ENCODE peak calls at places on chromosomes 16 and 17, in ten cellular contexts. E is psoas muscle, Z is astrocyte of the spinal cord, X is breast epithelium, S is body of pancreas, B is stomach, N is foreskin fibroblast, W is progenitor cell of endocrine pancreas, P is GM13976, O is GM12864. D is an unnamed sample.

GRCh38 chr17:64020068-64020766 is at the start of gene ICAM2:
- DNase-seq in O (peak), W (no peak), S (peak), Z (no peak), X (peak), P (peak), E (peak), N (no peak), B (peak), D (peak)

GRCh38 chr17:17042851-17043667 is 802 bp downstream of the MPRIP start:
- DNase-seq in N (peak), W (no peak), B (no peak), Z (peak), X (no peak), P (no peak), O (no peak), S (no peak), E (no peak), D (no peak)

GRCh38 chr17:38958326-38958725 is 8.9 kb downstream of the FBXO47 start:
- DNase-seq in O (no peak), B (no peak), N (peak), W (no peak), S (no peak), X (no peak), P (no peak), Z (peak), E (no peak), D (no peak)

GRCh38 chr17:38745545-38745944 is 2.6 kb downstream of the PCGF2 start:
- DNase-seq in N (no peak), B (no peak), W (no peak), S (no peak), Z (no peak), P (no peak), E (no peak), X (no peak), O (no peak), D (no peak)

GRCh38 chr17:55053855-55054254 is 85.3 kb downstream of the STXBP4 start:
- DNase-seq in N (no peak), S (no peak), W (no peak), X (no peak), P (no peak), O (no peak), B (no peak), Z (peak), E (no peak), D (no peak)

GRCh38 chr17:62824290-62825135 is 16.4 kb upstream of the MARCHF10 start:
- DNase-seq in W (no peak), N (peak), S (no peak), P (no peak), B (no peak), E (no peak), X (no peak), Z (peak), O (no peak), D (no peak)

GRCh38 chr17:21029032-21029431 is 13.8 kb downstream of the USP22 start:
- DNase-seq in X (no peak), O (no peak), S (peak), W (no peak), E (peak), B (no peak), N (peak), P (peak), Z (peak), D (no peak)

GRCh38 chr17:42849451-42850157 is 1.4 kb upstream of the AOC3 start:
- DNase-seq in O (no peak), B (no peak), X (no peak), W (no peak), Z (no peak), P (no peak), S (no peak), E (no peak), N (no peak), D (no peak)

GRCh38 chr16:89971495-89972243 is 23.1 kb downstream of the DEF8 start:
- DNase-seq in X (no peak), E (no peak), O (no peak), N (peak), Z (peak), P (no peak), W (no peak), S (peak), B (no peak), D (no peak)

GRCh38 chr16:78249056-78249455 is 149.6 kb downstream of the WWOX start:
- DNase-seq in P (no peak), O (no peak), B (peak), W (no peak), E (no peak), S (peak), N (no peak), Z (no peak), X (no peak), D (no peak)

GRCh38 chr17:1474402-1475189 is 17.9 kb downstream of the MYO1C start:
- DNase-seq in E (no peak), W (no peak), N (no peak), X (no peak), O (peak), P (peak), S (no peak), B (no peak), Z (no peak), D (peak)

GRCh38 chr17:39208893-39209292 is 8.8 kb downstream of the RPL19 start:
- DNase-seq in E (no peak), B (peak), P (no peak), W (no peak), O (no peak), N (no peak), X (no peak), S (no peak), Z (no peak), D (peak)

GRCh38 chr17:951388-952132 is 28.0 kb downstream of the NXN start:
- DNase-seq in P (no peak), Z (peak), W (peak), O (no peak), X (peak), N (peak), E (peak), B (no peak), S (peak), D (no peak)

GRCh38 chr17:28916302-28916934 is 13.5 kb upstream of the DHRS13 start:
- DNase-seq in W (peak), P (peak), N (no peak), Z (peak), S (peak), X (no peak), B (peak), O (no peak), E (no peak), D (peak)

GRCh38 chr17:78231991-78232759 is 744 bp downstream of the TMEM235 start:
- DNase-seq in X (no peak), S (no peak), B (no peak), N (no peak), W (no peak), O (no peak), Z (no peak), P (peak), E (no peak), D (peak)

GRCh38 chr17:44007346-44008204 is 3.2 kb downstream of the NAGS start:
- DNase-seq in O (no peak), X (no peak), Z (no peak), S (no peak), P (no peak), B (no peak), N (no peak), E (no peak), W (no peak), D (no peak)
- TF ChIP-seq CTCF in O (no peak), X (peak), Z (no peak), S (no peak), P (no peak), B (no peak), N (no peak), E (no peak), W (no peak), D (no peak)

DNA sequence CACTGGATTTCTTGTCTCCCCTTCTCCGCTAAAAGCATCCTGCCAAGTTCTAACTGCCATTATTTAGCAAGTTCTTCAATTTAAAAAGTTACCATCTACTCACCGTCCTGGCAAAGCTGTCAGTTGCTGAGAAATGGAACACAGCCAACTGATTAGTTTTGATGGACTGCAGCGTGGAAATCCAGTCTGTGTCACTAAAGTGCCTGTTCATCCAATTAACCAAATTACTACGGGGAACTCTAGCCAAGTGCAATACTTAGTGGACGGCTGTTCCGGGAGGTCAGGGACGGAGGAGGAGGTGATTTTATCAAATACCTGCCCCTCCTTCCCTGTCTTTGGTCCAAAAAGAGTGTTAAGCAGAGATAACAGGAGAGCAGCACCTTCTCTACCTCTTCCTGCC is 260.7 kb downstream of the MAF start:
- DNase-seq in E (no peak), B (no peak), S (no peak), X (no peak), W (no peak), Z (no peak), O (no peak), P (no peak), N (no peak), D (no peak)
- TF ChIP-seq CTCF in E (no peak), B (no peak), S (no peak), X (no peak), W (no peak), Z (no peak), O (no peak), P (no peak), N (no peak), D (no peak)

DNA sequence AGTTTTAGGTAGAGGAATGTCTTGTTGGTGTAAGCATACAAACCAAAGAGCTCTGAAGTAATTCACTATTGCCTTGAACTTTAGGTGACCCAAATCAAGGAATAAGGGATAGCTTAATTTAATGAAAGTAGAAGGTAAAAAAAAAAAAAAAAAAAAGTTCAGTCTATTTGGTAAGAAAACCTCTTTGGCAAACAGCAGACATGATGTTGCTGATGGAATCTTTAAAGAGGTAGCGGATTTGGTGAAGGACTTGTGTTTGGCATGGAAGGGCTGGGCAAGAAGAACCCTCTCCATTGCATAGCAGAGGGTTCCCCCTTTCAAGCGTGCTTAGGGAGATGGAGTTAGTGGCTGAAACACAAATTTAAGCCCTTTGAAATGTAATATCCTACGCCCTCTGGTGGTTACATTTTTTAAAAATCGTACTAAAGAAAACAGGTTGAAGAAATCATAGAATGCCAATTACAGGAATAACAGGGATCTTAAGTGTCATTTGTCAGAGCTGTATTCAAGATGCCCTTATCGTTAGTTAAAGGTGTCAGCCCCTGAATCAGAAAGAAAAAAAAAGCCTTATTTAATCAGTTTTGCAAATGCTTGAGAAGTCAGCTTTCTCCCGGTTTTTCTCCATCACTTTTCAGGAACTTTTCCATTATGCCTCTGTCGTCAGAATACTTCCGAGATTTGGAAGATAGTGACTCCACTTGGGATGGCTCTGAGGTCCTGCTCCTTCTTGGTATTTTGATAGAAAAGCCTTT is 383.1 kb downstream of the KCNJ2 start:
- DNase-seq in Z (peak), S (no peak), P (peak), O (no peak), W (no peak), B (no peak), X (no peak), E (no peak), N (peak), D (peak)
- TF ChIP-seq CTCF in Z (no peak), S (peak), P (peak), O (peak), W (peak), B (peak), X (peak), E (peak), N (no peak), D (peak)

GRCh38 chr16:81879625-81880024 is 100.5 kb downstream of the PLCG2 start:
- DNase-seq in P (no peak), E (no peak), O (no peak), X (no peak), Z (no peak), N (no peak), W (no peak), B (no peak), S (no peak), D (no peak)
- TF ChIP-seq CTCF in P (no peak), E (no peak), O (peak), X (no peak), Z (peak), N (no peak), W (no peak), B (no peak), S (no peak), D (no peak)